ENCODE peak calls at places on chromosomes 1 and 21, in six cellular contexts. O is Panc1, A is GM23338, I is prostate gland, U is stomach, G is upper lobe of left lung. E is an unnamed sample. For H3K4me1, the result is how much of the 10 kb centered on the place peaks cover.

GRCh38 chr1:23450894-23451293 is 26.3 kb upstream of the TCEA3 start:
- DNase-seq in O (no peak), A (no peak), I (no peak), U (no peak), G (no peak), E (no peak)

GRCh38 chr1:91011726-91012125 is 10.1 kb downstream of the ZNF644 start:
- DNase-seq in O (no peak), A (no peak), I (no peak), U (no peak), G (no peak), E (no peak)

GRCh38 chr1:159746676-159747075 is 32.3 kb upstream of the CRP start:
- DNase-seq in O (no peak), A (no peak), I (no peak), U (no peak), G (no peak), E (no peak)

GRCh38 chr1:234125283-234125682 is 220.8 kb downstream of the SLC35F3 start:
- DNase-seq in O (no peak), A (peak), I (no peak), U (no peak), G (no peak), E (peak)

GRCh38 chr1:60066001-60066400 is 7.6 kb downstream of the C1orf87 start:
- DNase-seq in O (no peak), A (no peak), I (no peak), U (no peak), G (no peak), E (no peak)

GRCh38 chr1:86429122-86429725 is 5.3 kb downstream of the CLCA2 start:
- DNase-seq in O (no peak), A (no peak), I (no peak), U (no peak), G (no peak), E (no peak)

GRCh38 chr1:43348343-43348808 is 10.4 kb upstream of the CDC20 start:
- DNase-seq in O (no peak), A (no peak), I (no peak), U (no peak), G (no peak), E (no peak)

GRCh38 chr1:4108341-4108740 is 208.3 kb upstream of the C1orf174 start:
- DNase-seq in O (no peak), A (no peak), I (no peak), U (no peak), G (no peak), E (no peak)

GRCh38 chr21:41411449-41412089 is 14.5 kb upstream of the MX1 start:
- DNase-seq in O (no peak), A (peak), I (no peak), U (peak), G (no peak), E (peak)

GRCh38 chr1:50060279-50060678 is 36.5 kb upstream of the AGBL4 start:
- DNase-seq in O (no peak), A (no peak), I (no peak), U (no peak), G (no peak), E (no peak)

GRCh38 chr1:236297161-236297560 is 15.4 kb upstream of the ERO1B start:
- DNase-seq in O (no peak), A (no peak), I (no peak), U (no peak), G (no peak), E (no peak)

GRCh38 chr1:150234309-150234646 is 1.6 kb downstream of the ANP32E start:
- DNase-seq in O (peak), A (no peak), I (no peak), U (no peak), G (no peak), E (no peak)

GRCh38 chr1:239997515-239998311 is 94.0 kb upstream of the FMN2 start:
- DNase-seq in O (no peak), A (peak), I (no peak), U (no peak), G (peak), E (no peak)

GRCh38 chr1:200960948-200961340 is 62.6 kb downstream of the KIF21B start:
- DNase-seq in O (no peak), A (no peak), I (no peak), U (no peak), G (no peak), E (no peak)

GRCh38 chr1:220094016-220094911 is at the start of gene IARS2:
- DNase-seq in O (no peak), A (peak), I (peak), U (peak), G (peak), E (peak)

GRCh38 chr21:38813554-38813953 is 7.8 kb downstream of the ETS2 start:
- DNase-seq in O (no peak), A (no peak), I (no peak), U (no peak), G (no peak), E (no peak)

GRCh38 chr1:112255080-112255479 is 140.9 kb upstream of the CTTNBP2NL start:
- DNase-seq in O (no peak), A (no peak), I (no peak), U (no peak), G (no peak), E (no peak)

GRCh38 chr1:30696831-30697230 is 26.6 kb downstream of the MATN1 start:
- DNase-seq in O (no peak), A (no peak), I (no peak), U (no peak), G (no peak), E (no peak)

GRCh38 chr1:3762151-3762872 is 10.1 kb downstream of the CCDC27 start:
- DNase-seq in O (no peak), A (no peak), I (no peak), U (no peak), G (peak), E (no peak)

GRCh38 chr1:178633068-178633467 is 92.0 kb upstream of the RALGPS2 start:
- DNase-seq in O (no peak), A (no peak), I (no peak), U (no peak), G (no peak), E (no peak)

GRCh38 chr1:64540265-64540791 is 70.4 kb downstream of the CACHD1 start:
- DNase-seq in O (no peak), A (peak), I (no peak), U (no peak), G (no peak), E (no peak)

GRCh38 chr1:175200626-175201025 is 8.1 kb upstream of the KIAA0040 start:
- DNase-seq in O (no peak), A (no peak), I (no peak), U (no peak), G (no peak), E (no peak)

GRCh38 chr1:116374340-116375164 is 1.5 kb downstream of the ATP1A1 start:
- DNase-seq in O (no peak), A (peak), I (peak), U (no peak), G (peak), E (peak)

GRCh38 chr1:231581859-231582258 is 44.7 kb upstream of the DISC1 start:
- DNase-seq in O (no peak), A (no peak), I (no peak), U (no peak), G (no peak), E (no peak)

GRCh38 chr1:37691497-37692077 is 729 bp upstream of the CDCA8 start:
- DNase-seq in O (no peak), A (peak), I (peak), U (peak), G (peak), E (peak)

GRCh38 chr1:184889902-184890301 is 84.4 kb downstream of the NIBAN1 start:
- DNase-seq in O (no peak), A (no peak), I (no peak), U (no peak), G (no peak), E (no peak)

GRCh38 chr1:218347713-218348627 is 2.8 kb downstream of the TGFB2 start:
- DNase-seq in O (no peak), A (peak), I (no peak), U (no peak), G (no peak), E (no peak)

GRCh38 chr1:1361982-1362423 is 3.6 kb upstream of the MXRA8 start:
- DNase-seq in O (no peak), A (peak), I (no peak), U (no peak), G (no peak), E (peak)

GRCh38 chr1:1325288-1326074 is 879 bp downstream of the CPTP start:
- DNase-seq in O (no peak), A (no peak), I (no peak), U (peak), G (no peak), E (peak)

GRCh38 chr1:106055900-106056299 is 1000.6 kb upstream of the PRMT6 start:
- DNase-seq in O (no peak), A (no peak), I (no peak), U (no peak), G (no peak), E (no peak)

DNA sequence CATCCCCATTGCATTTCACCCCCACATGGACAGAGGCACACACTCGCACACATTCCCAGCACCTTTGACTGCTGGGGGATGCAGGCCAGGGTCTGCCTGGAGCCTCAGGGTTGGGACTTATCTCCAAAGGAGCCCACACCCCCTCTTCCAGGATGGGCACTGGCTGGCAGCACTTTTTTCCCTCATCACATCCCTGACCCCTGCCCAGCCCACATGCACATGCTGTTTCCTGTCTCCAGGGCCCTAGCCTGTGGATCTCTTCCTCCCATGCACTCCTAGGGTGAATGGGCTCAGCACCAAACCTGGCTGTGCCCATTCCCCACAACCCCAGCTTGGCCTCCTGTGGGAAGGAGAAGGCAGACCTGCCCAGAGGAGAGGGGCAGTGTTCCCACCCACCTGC is 59.3 kb downstream of the STUM start:
- DNase-seq in O (no peak), A (no peak), I (no peak), U (no peak), G (no peak), E (no peak)
- H3K4me1 ChIP-seq in O (under half), A (under half), I (under half), U (under half), G (under half), E (under half)

DNA sequence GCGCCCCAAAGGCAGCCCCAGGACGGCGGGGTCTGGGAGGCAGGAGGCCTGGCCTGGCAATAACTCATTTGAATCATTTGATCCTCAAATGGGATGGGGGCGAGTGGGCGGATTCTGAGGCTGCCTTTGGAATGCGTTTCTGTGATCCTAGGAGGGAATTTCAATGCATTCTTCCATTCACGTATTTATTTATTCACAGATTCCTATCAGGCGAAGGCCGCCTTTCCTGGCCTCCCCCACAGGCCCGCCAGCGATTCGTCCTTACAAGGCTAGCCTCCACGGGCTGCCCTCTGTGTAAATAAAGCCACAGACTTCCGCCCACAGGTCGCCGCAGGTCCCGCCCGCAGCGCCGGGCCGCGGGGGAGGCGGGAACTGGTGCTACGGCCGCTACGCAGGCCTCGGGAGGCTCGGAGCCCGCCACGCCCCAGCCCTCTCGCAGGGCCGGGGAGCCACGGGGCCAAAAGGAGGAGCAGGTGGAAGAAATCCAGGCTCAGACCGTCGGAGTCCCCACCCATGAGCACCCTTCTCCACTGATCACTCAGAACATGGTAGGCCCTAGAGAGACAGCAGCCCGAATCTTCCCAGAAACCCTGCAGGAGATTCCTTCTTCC is 31.3 kb upstream of the JUN start:
- DNase-seq in O (peak), A (peak), I (peak), U (peak), G (peak), E (peak)
- TF ChIP-seq POLR2AphosphoS5 in O (peak), A (no peak), I (peak), U (peak), G (peak), E (peak)

GRCh38 chr1:15950302-15950701 is 25.6 kb downstream of the ZBTB17 start:
- DNase-seq in O (no peak), A (no peak), I (no peak), U (no peak), G (no peak), E (no peak)
- H3K4me1 ChIP-seq in O (half or more), A (under half), I (under half), U (half or more), G (half or more), E (under half)

DNA sequence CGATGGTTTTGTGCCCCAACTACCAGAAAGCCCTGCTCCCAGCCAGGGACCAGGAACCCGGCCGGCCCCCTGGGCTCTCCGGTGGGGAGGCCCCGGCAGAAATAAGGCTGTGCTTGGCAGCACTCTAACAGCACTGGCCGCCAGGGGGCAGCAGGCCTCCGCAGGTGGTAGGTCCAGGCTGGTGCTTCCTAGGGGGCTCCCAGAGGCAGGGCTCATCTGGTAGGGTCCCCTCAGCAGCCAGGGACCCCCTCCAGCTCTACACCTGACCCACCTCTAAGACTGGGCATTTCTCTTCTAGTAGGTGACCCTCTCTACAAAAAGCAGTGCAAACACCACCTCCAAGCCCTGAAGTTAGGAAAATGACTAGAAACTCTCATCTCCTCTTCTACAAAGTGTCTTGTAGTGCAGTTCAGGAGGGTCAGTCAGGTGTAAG is 85.6 kb downstream of the STUM start:
- DNase-seq in O (peak), A (peak), I (peak), U (peak), G (peak), E (peak)
- TF ChIP-seq POLR2AphosphoS5 in O (no peak), A (no peak), I (peak), U (no peak), G (peak), E (no peak)

GRCh38 chr1:212637902-212638301 is 29.3 kb downstream of the ATF3 start:
- DNase-seq in O (no peak), A (no peak), I (no peak), U (no peak), G (no peak), E (no peak)
- H3K4me1 ChIP-seq in O (under half), A (under half), I (under half), U (under half), G (under half), E (under half)

DNA sequence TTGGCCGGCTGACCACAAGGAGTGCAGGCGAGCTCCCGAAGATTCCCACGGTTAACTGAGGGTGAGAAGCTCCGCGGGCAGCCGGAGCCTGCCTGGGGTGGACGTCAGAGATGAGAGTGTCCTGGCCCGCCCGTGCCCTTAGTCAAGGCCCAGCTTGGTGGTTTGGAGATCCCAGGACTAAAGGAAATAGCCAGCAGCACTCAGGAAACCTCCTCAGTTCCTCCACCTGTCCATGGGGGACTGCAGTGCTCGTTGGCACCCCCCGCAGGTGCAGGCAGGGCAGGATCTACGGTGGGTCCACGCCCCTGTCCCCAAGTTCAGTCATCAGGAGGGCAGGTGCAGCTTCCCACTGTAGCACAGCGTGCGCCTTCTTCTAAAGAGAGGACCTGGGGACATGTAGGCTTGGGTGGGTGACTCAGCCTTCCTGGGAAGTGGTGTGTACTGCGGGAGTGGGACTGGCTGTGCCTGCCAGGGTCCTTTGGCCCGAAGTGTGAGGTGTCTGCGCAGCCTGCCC is 32.5 kb downstream of the SLX9 start:
- DNase-seq in O (no peak), A (peak), I (no peak), U (no peak), G (peak), E (no peak)
- TF ChIP-seq POLR2AphosphoS5 in O (no peak), A (no peak), I (no peak), U (no peak), G (no peak), E (no peak)

DNA sequence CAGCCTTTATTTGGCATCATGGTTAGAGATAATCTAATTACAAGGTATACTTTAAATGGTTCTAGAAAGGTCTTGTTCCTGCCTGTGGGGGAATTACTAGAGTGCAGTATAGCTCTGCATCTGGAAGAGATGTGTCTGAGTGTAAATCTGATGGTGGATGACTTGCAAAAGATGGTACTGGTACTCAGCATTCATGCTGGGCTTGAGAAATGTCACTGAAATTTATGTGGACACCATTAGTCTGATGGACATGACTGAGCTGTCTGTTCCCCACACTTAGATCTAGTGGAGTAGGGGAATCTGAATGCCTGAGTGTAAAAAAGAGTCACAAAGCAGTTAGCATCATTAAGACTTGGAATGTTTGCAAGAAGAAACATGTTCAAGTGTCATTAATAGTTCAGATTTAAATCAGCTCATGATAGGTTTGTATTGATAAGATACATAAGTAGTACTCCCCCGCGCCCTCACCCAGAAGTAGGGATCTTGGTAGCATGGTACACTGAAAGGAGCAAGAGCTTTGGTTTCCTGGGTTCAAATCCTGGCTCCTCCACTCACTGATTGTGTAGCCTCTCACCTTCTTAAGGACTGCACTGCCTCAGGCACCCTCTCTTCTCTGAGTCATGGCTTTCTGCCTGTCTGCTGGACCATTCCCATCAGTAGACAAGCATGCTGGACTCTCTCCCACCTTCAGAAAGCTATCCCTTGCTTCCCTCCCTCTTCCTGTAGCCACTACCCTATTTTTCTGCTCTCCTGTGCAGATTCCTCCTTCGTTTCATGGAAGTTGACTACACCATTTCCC is 292.9 kb downstream of the NFIA start:
- DNase-seq in O (no peak), A (no peak), I (no peak), U (no peak), G (no peak), E (no peak)
- H3K4me1 ChIP-seq in O (under half), A (under half), I (under half), U (under half), G (under half), E (under half)

GRCh38 chr1:17610085-17610484 is 70.6 kb downstream of the ARHGEF10L start:
- DNase-seq in O (no peak), A (no peak), I (no peak), U (no peak), G (no peak), E (no peak)

GRCh38 chr1:17611991-17612390 is 72.5 kb downstream of the ARHGEF10L start:
- DNase-seq in O (no peak), A (no peak), I (no peak), U (no peak), G (no peak), E (no peak)

GRCh38 chr1:17610713-17611112 is 71.2 kb downstream of the ARHGEF10L start:
- DNase-seq in O (no peak), A (no peak), I (no peak), U (no peak), G (no peak), E (no peak)

GRCh38 chr1:17607644-17608581 is 68.4 kb downstream of the ARHGEF10L start:
- DNase-seq in O (no peak), A (no peak), I (no peak), U (no peak), G (no peak), E (no peak)

GRCh38 chr1:17609529-17609928 is 70.0 kb downstream of the ARHGEF10L start:
- DNase-seq in O (no peak), A (no peak), I (no peak), U (no peak), G (no peak), E (no peak)
- TF ChIP-seq POLR2AphosphoS5 in O (no peak), A (no peak), I (no peak), U (no peak), G (no peak), E (no peak)

GRCh38 chr1:226883630-226884029 is 13.2 kb downstream of the PSEN2 start:
- DNase-seq in O (no peak), A (no peak), I (no peak), U (no peak), G (peak), E (no peak)
- H3K4me1 ChIP-seq in O (under half), A (under half), I (under half), U (under half), G (under half), E (under half)

DNA sequence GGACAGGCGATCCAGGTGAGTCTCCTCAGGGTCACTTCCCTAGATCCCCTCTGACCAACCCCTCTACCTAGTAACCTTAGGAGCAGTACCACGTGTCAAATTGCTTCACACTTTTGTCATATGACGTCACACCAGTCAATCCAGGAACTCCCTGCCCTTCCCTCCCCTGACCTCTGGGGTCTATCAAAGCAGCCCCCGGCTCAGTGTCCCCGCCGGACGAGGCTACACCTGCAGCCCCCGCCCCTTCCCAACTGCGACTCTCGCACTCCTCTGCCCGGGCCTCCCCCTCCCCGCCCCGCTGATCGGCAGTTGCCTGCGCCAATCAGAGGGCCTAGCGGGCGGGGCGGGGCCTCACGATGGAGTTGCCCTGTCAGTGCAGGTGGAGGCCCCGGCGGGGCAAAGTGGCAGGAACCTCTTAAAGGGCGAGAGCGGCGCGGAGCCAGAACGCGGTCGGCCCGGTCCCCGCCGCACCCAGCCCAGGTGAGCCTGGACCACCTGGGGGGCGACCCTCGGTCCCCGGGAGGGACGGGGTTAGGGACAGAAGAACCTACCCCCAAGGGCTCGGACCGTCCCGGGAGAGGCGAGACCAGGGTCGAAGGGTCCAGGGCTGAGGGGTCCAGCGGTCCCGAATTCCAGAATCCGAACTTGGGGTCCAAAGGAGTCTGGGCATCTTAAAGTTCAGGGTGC is 27.5 kb upstream of the EPB41 start:
- DNase-seq in O (no peak), A (peak), I (peak), U (peak), G (peak), E (peak)
- TF ChIP-seq POLR2AphosphoS5 in O (no peak), A (peak), I (peak), U (peak), G (peak), E (peak)